ENCODE peak calls at places on chromosomes 12 and 14, in five cellular contexts. One of them, this sample, is unnamed.

GRCh38 chr12:123089631-123090353 is 61.1 kb downstream of the PITPNM2 start:
- DNase-seq in H9: no peak
- DNase-seq in trophoblast cell: peak
- DNase-seq in H1: no peak
- DNase-seq in mesenchymal stem cell: peak
- DNase-seq in this sample: no peak

GRCh38 chr14:96255501-96256366 is at the start of gene BDKRB1:
- DNase-seq in mesenchymal stem cell: peak
- DNase-seq in H1: no peak
- DNase-seq in trophoblast cell: no peak
- DNase-seq in H9: no peak
- DNase-seq in this sample: no peak

GRCh38 chr14:25048170-25049126 is 1.5 kb downstream of the STXBP6 start:
- DNase-seq in mesenchymal stem cell: no peak
- DNase-seq in H9: no peak
- DNase-seq in trophoblast cell: no peak
- DNase-seq in H1: no peak
- DNase-seq in this sample: no peak

GRCh38 chr12:16187684-16188083 is 89.8 kb downstream of the SLC15A5 start:
- DNase-seq in trophoblast cell: no peak
- DNase-seq in H9: no peak
- DNase-seq in H1: no peak
- DNase-seq in mesenchymal stem cell: no peak
- DNase-seq in this sample: no peak

GRCh38 chr14:99034711-99035171 is 237.3 kb downstream of the BCL11B start:
- DNase-seq in mesenchymal stem cell: no peak
- DNase-seq in trophoblast cell: no peak
- DNase-seq in H1: no peak
- DNase-seq in H9: peak
- DNase-seq in this sample: no peak

GRCh38 chr12:89192419-89192818 is 159.9 kb downstream of the DUSP6 start:
- DNase-seq in trophoblast cell: no peak
- DNase-seq in H9: no peak
- DNase-seq in H1: no peak
- DNase-seq in mesenchymal stem cell: peak
- DNase-seq in this sample: no peak

GRCh38 chr12:6532051-6532926 is 2.0 kb upstream of the GAPDH start:
- DNase-seq in H1: no peak
- DNase-seq in H9: peak
- DNase-seq in trophoblast cell: peak
- DNase-seq in mesenchymal stem cell: peak
- DNase-seq in this sample: peak

GRCh38 chr14:90534091-90534837 is 137.4 kb downstream of the CALM1 start:
- DNase-seq in mesenchymal stem cell: peak
- DNase-seq in H1: no peak
- DNase-seq in H9: no peak
- DNase-seq in trophoblast cell: no peak
- DNase-seq in this sample: no peak

GRCh38 chr12:130070017-130070653 is 92.1 kb upstream of the FZD10 start:
- DNase-seq in mesenchymal stem cell: no peak
- DNase-seq in H9: no peak
- DNase-seq in trophoblast cell: no peak
- DNase-seq in H1: no peak
- DNase-seq in this sample: no peak

GRCh38 chr14:32073537-32074189 is 3.4 kb upstream of the ARHGAP5 start:
- DNase-seq in mesenchymal stem cell: peak
- DNase-seq in trophoblast cell: peak
- DNase-seq in H9: no peak
- DNase-seq in H1: no peak
- DNase-seq in this sample: peak

GRCh38 chr14:77040059-77040308 is 11.5 kb upstream of the IRF2BPL start:
- DNase-seq in mesenchymal stem cell: no peak
- DNase-seq in trophoblast cell: no peak
- DNase-seq in H1: no peak
- DNase-seq in H9: no peak
- DNase-seq in this sample: no peak

GRCh38 chr14:81946808-81947798 is 413.4 kb upstream of the SEL1L start:
- DNase-seq in H1: no peak
- DNase-seq in trophoblast cell: no peak
- DNase-seq in H9: no peak
- DNase-seq in mesenchymal stem cell: no peak
- DNase-seq in this sample: no peak

GRCh38 chr14:102215522-102216250 is 76.0 kb downstream of the WDR20 start:
- DNase-seq in H1: no peak
- DNase-seq in mesenchymal stem cell: no peak
- DNase-seq in H9: no peak
- DNase-seq in trophoblast cell: no peak
- DNase-seq in this sample: no peak

GRCh38 chr12:24500466-24501232 is 448.3 kb downstream of the BCAT1 start:
- DNase-seq in H1: no peak
- DNase-seq in mesenchymal stem cell: peak
- DNase-seq in H9: no peak
- DNase-seq in trophoblast cell: no peak
- DNase-seq in this sample: no peak

GRCh38 chr14:65043893-65044595 is 57.3 kb downstream of the FNTB start:
- DNase-seq in H1: no peak
- DNase-seq in mesenchymal stem cell: no peak
- DNase-seq in H9: no peak
- DNase-seq in trophoblast cell: no peak
- DNase-seq in this sample: no peak

GRCh38 chr14:54182419-54183040 is 214.3 kb upstream of the CDKN3 start:
- DNase-seq in trophoblast cell: no peak
- DNase-seq in mesenchymal stem cell: peak
- DNase-seq in H1: no peak
- DNase-seq in H9: no peak
- DNase-seq in this sample: no peak

GRCh38 chr12:121634836-121635235 is 8.5 kb downstream of the ORAI1 start:
- DNase-seq in mesenchymal stem cell: no peak
- DNase-seq in H1: no peak
- DNase-seq in H9: no peak
- DNase-seq in trophoblast cell: no peak
- DNase-seq in this sample: no peak

GRCh38 chr12:25994252-25994651 is 35.8 kb downstream of the RASSF8 start:
- DNase-seq in H9: no peak
- DNase-seq in H1: no peak
- DNase-seq in trophoblast cell: no peak
- DNase-seq in mesenchymal stem cell: no peak
- DNase-seq in this sample: no peak

GRCh38 chr12:47943492-47944359 is 19.7 kb upstream of the TMEM106C start:
- DNase-seq in H9: no peak
- DNase-seq in H1: no peak
- DNase-seq in trophoblast cell: no peak
- DNase-seq in mesenchymal stem cell: no peak
- DNase-seq in this sample: no peak

GRCh38 chr12:47921907-47922306 is 17.1 kb upstream of the VDR start:
- DNase-seq in H9: no peak
- DNase-seq in trophoblast cell: no peak
- DNase-seq in mesenchymal stem cell: no peak
- DNase-seq in H1: no peak
- DNase-seq in this sample: no peak

GRCh38 chr12:101891462-101891971 is 14.1 kb downstream of the DRAM1 start:
- DNase-seq in trophoblast cell: no peak
- DNase-seq in H9: no peak
- DNase-seq in H1: no peak
- DNase-seq in mesenchymal stem cell: peak
- DNase-seq in this sample: no peak

GRCh38 chr12:8698132-8698829 is 490 bp downstream of the RIMKLB start:
- DNase-seq in mesenchymal stem cell: peak
- DNase-seq in trophoblast cell: peak
- DNase-seq in H9: peak
- DNase-seq in H1: no peak
- DNase-seq in this sample: peak

GRCh38 chr12:68358532-68359485 is 26.6 kb upstream of the MDM1 start:
- DNase-seq in H9: peak
- DNase-seq in H1: no peak
- DNase-seq in mesenchymal stem cell: peak
- DNase-seq in trophoblast cell: peak
- DNase-seq in this sample: peak

GRCh38 chr14:51053157-51053556 is 41.7 kb downstream of the TRIM9 start:
- DNase-seq in mesenchymal stem cell: no peak
- DNase-seq in H1: no peak
- DNase-seq in trophoblast cell: no peak
- DNase-seq in H9: no peak
- DNase-seq in this sample: no peak

GRCh38 chr14:65258391-65258790 is 154.1 kb upstream of the FUT8 start:
- DNase-seq in H9: no peak
- DNase-seq in mesenchymal stem cell: peak
- DNase-seq in H1: no peak
- DNase-seq in trophoblast cell: no peak
- DNase-seq in this sample: no peak

GRCh38 chr12:31890295-31891285 is 68.6 kb upstream of the RESF1 start:
- DNase-seq in mesenchymal stem cell: no peak
- DNase-seq in H1: no peak
- DNase-seq in trophoblast cell: no peak
- DNase-seq in H9: no peak
- DNase-seq in this sample: no peak

GRCh38 chr12:42468341-42468821 is 121.2 kb downstream of the PRICKLE1 start:
- DNase-seq in H9: no peak
- DNase-seq in mesenchymal stem cell: no peak
- DNase-seq in trophoblast cell: no peak
- DNase-seq in H1: no peak
- DNase-seq in this sample: no peak

GRCh38 chr12:83084516-83085234 is 398.0 kb downstream of the TMTC2 start:
- DNase-seq in H1: no peak
- DNase-seq in H9: no peak
- DNase-seq in trophoblast cell: no peak
- DNase-seq in mesenchymal stem cell: no peak
- DNase-seq in this sample: no peak

GRCh38 chr14:64035143-64035542 is 182.3 kb downstream of the SYNE2 start:
- DNase-seq in mesenchymal stem cell: peak
- DNase-seq in H9: no peak
- DNase-seq in trophoblast cell: no peak
- DNase-seq in H1: no peak
- DNase-seq in this sample: no peak

GRCh38 chr14:65261946-65262345 is 150.6 kb upstream of the FUT8 start:
- DNase-seq in trophoblast cell: no peak
- DNase-seq in H9: no peak
- DNase-seq in mesenchymal stem cell: no peak
- DNase-seq in H1: no peak
- DNase-seq in this sample: no peak

GRCh38 chr14:91506226-91506625 is 3.9 kb downstream of the PPP4R3A start:
- DNase-seq in trophoblast cell: no peak
- DNase-seq in H9: no peak
- DNase-seq in mesenchymal stem cell: no peak
- DNase-seq in H1: no peak
- DNase-seq in this sample: no peak

GRCh38 chr14:56992332-56992820 is 182.1 kb upstream of the OTX2 start:
- DNase-seq in mesenchymal stem cell: no peak
- DNase-seq in H9: no peak
- DNase-seq in H1: no peak
- DNase-seq in trophoblast cell: peak
- DNase-seq in this sample: no peak

GRCh38 chr14:64645220-64645891 is 58.9 kb upstream of the PLEKHG3 start:
- DNase-seq in mesenchymal stem cell: peak
- DNase-seq in trophoblast cell: peak
- DNase-seq in H9: peak
- DNase-seq in H1: peak
- DNase-seq in this sample: peak

GRCh38 chr12:56601503-56601902 is 28.6 kb downstream of the BAZ2A start:
- DNase-seq in trophoblast cell: no peak
- DNase-seq in mesenchymal stem cell: no peak
- DNase-seq in H9: peak
- DNase-seq in H1: no peak
- DNase-seq in this sample: no peak

GRCh38 chr12:121252712-121253345 is 42.9 kb downstream of the P2RX4 start:
- DNase-seq in mesenchymal stem cell: no peak
- DNase-seq in trophoblast cell: no peak
- DNase-seq in H1: no peak
- DNase-seq in H9: no peak
- DNase-seq in this sample: no peak

GRCh38 chr12:28652239-28652638 is 462.0 kb downstream of the CCDC91 start:
- DNase-seq in mesenchymal stem cell: peak
- DNase-seq in trophoblast cell: no peak
- DNase-seq in H1: no peak
- DNase-seq in H9: no peak
- DNase-seq in this sample: no peak

GRCh38 chr12:105106621-105107020 is 910 bp upstream of the WASHC4 start:
- DNase-seq in mesenchymal stem cell: no peak
- DNase-seq in H1: no peak
- DNase-seq in H9: no peak
- DNase-seq in trophoblast cell: no peak
- DNase-seq in this sample: no peak

GRCh38 chr12:9888665-9889273 is 7.5 kb downstream of the KLRF2 start:
- DNase-seq in mesenchymal stem cell: no peak
- DNase-seq in trophoblast cell: no peak
- DNase-seq in H9: no peak
- DNase-seq in H1: no peak
- DNase-seq in this sample: no peak
- H2BK12ac ChIP-seq in mesenchymal stem cell: no peak
- H2BK12ac ChIP-seq in trophoblast cell: no peak
- H2BK12ac ChIP-seq in H9: no peak
- H2BK12ac ChIP-seq in H1: no peak
- H2BK12ac ChIP-seq in this sample: no peak

DNA sequence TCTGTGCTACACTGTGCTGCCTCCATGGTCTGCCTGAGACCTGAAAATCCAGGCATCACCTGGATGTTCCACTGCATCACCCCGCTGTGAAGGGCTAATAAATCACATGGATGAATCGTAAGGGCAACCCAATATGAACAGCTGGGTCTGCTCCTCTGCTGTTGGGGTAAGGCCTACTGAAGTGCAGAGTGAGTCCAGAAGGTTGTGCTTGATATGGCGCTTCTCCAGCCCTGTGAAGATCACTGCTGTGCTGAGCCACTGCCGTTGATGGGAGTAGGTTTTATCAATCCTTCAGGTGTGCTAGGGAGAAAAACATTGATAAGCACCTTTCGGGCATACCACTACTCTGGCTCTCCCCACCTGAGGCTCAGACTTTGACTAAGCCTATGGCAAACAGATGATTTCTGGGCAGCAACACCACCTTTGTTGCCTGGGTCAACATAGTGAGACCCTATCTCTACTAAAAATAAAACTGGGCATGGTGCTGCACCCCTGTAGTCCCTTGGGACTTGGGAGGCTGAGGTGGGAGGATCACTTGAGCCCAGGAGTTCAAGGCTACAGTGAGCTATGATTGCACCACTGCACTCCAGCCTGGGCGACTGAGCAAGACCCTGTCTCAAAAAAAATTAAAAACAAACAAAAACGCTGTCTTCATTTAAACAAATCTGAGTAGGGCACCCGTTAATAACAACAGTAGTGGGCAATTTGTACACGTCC is 1.7 kb downstream of the ACVRL1 start:
- DNase-seq in mesenchymal stem cell: no peak
- DNase-seq in H1: no peak
- DNase-seq in trophoblast cell: no peak
- DNase-seq in H9: no peak
- DNase-seq in this sample: no peak
- H4K8ac ChIP-seq in mesenchymal stem cell: peak
- H4K8ac ChIP-seq in H1: no peak
- H4K8ac ChIP-seq in trophoblast cell: no peak
- H4K8ac ChIP-seq in H9: no peak
- H4K8ac ChIP-seq in this sample: no peak

GRCh38 chr12:95318071-95318545 is 100.5 kb downstream of the VEZT start:
- DNase-seq in trophoblast cell: peak
- DNase-seq in mesenchymal stem cell: peak
- DNase-seq in H9: no peak
- DNase-seq in H1: no peak
- DNase-seq in this sample: no peak
- H2BK5ac ChIP-seq in trophoblast cell: no peak
- H2BK5ac ChIP-seq in mesenchymal stem cell: no peak
- H2BK5ac ChIP-seq in H9: no peak
- H2BK5ac ChIP-seq in H1: no peak
- H2BK5ac ChIP-seq in this sample: no peak

GRCh38 chr14:105212541-105213305 is 31.6 kb upstream of the NUDT14 start:
- DNase-seq in trophoblast cell: no peak
- DNase-seq in H1: no peak
- DNase-seq in mesenchymal stem cell: no peak
- DNase-seq in H9: no peak
- DNase-seq in this sample: no peak
- H2BK12ac ChIP-seq in trophoblast cell: no peak
- H2BK12ac ChIP-seq in H1: no peak
- H2BK12ac ChIP-seq in mesenchymal stem cell: no peak
- H2BK12ac ChIP-seq in H9: no peak
- H2BK12ac ChIP-seq in this sample: no peak